ENCODE peak calls at places on chromosomes 12 and 14, in eight cellular contexts. One of them, this sample, is unnamed.

GRCh38 chr12:62739266-62739831 is 195.6 kb downstream of the PPM1H start:
- DNase-seq in ELR: no peak
- DNase-seq in Caki2: no peak
- DNase-seq in anterior cingulate cortex: no peak
- DNase-seq in omental fat pad: no peak
- DNase-seq in GM13977: no peak
- DNase-seq in PC-9: no peak
- DNase-seq in CD8-positive, alpha-beta memory T cell: no peak
- DNase-seq in this sample: no peak

GRCh38 chr12:13146539-13146938 is 43.1 kb upstream of the GSG1 start:
- DNase-seq in anterior cingulate cortex: no peak
- DNase-seq in GM13977: no peak
- DNase-seq in ELR: no peak
- DNase-seq in omental fat pad: no peak
- DNase-seq in Caki2: no peak
- DNase-seq in CD8-positive, alpha-beta memory T cell: no peak
- DNase-seq in PC-9: no peak
- DNase-seq in this sample: no peak

GRCh38 chr12:110256780-110257431 is 24.1 kb upstream of the ATP2A2 start:
- DNase-seq in omental fat pad: no peak
- DNase-seq in anterior cingulate cortex: no peak
- DNase-seq in PC-9: no peak
- DNase-seq in Caki2: no peak
- DNase-seq in ELR: no peak
- DNase-seq in GM13977: no peak
- DNase-seq in CD8-positive, alpha-beta memory T cell: no peak
- DNase-seq in this sample: peak; percentile 51

GRCh38 chr14:32694795-32695449 is 243.8 kb upstream of the NPAS3 start:
- DNase-seq in anterior cingulate cortex: no peak
- DNase-seq in omental fat pad: no peak
- DNase-seq in ELR: no peak
- DNase-seq in PC-9: no peak
- DNase-seq in CD8-positive, alpha-beta memory T cell: no peak
- DNase-seq in Caki2: no peak
- DNase-seq in GM13977: no peak
- DNase-seq in this sample: no peak

GRCh38 chr14:58280954-58281787 is 17.2 kb upstream of the ARID4A start:
- DNase-seq in PC-9: peak; percentile 53
- DNase-seq in Caki2: peak; percentile 94
- DNase-seq in omental fat pad: no peak
- DNase-seq in anterior cingulate cortex: no peak
- DNase-seq in CD8-positive, alpha-beta memory T cell: peak; percentile 52
- DNase-seq in ELR: peak; percentile 78
- DNase-seq in GM13977: peak; percentile 32
- DNase-seq in this sample: peak; percentile 39

GRCh38 chr14:104678901-104679705 is 10.3 kb upstream of the INF2 start:
- DNase-seq in GM13977: no peak
- DNase-seq in ELR: no peak
- DNase-seq in Caki2: peak; percentile 12
- DNase-seq in omental fat pad: no peak
- DNase-seq in anterior cingulate cortex: no peak
- DNase-seq in PC-9: no peak
- DNase-seq in CD8-positive, alpha-beta memory T cell: no peak
- DNase-seq in this sample: no peak

GRCh38 chr12:33988888-33989287 is 33.4 kb upstream of the ALG10 start:
- DNase-seq in Caki2: peak; percentile 36
- DNase-seq in ELR: peak; percentile 5
- DNase-seq in omental fat pad: no peak
- DNase-seq in GM13977: no peak
- DNase-seq in anterior cingulate cortex: no peak
- DNase-seq in PC-9: no peak
- DNase-seq in CD8-positive, alpha-beta memory T cell: no peak
- DNase-seq in this sample: peak; percentile 78

GRCh38 chr12:62632521-62632920 is 165.9 kb downstream of the MON2 start:
- DNase-seq in GM13977: peak; percentile 41
- DNase-seq in PC-9: peak; percentile 5
- DNase-seq in Caki2: no peak
- DNase-seq in anterior cingulate cortex: no peak
- DNase-seq in omental fat pad: no peak
- DNase-seq in ELR: peak; percentile 51
- DNase-seq in CD8-positive, alpha-beta memory T cell: peak; percentile 3
- DNase-seq in this sample: no peak

GRCh38 chr14:67733609-67734008 is 31.9 kb downstream of the RDH12 start:
- DNase-seq in omental fat pad: no peak
- DNase-seq in anterior cingulate cortex: no peak
- DNase-seq in PC-9: no peak
- DNase-seq in Caki2: no peak
- DNase-seq in ELR: no peak
- DNase-seq in GM13977: no peak
- DNase-seq in CD8-positive, alpha-beta memory T cell: no peak
- DNase-seq in this sample: no peak

GRCh38 chr12:94588271-94588785 is 62.0 kb downstream of the TMCC3 start:
- DNase-seq in ELR: no peak
- DNase-seq in GM13977: no peak
- DNase-seq in anterior cingulate cortex: no peak
- DNase-seq in omental fat pad: no peak
- DNase-seq in Caki2: no peak
- DNase-seq in CD8-positive, alpha-beta memory T cell: no peak
- DNase-seq in PC-9: no peak
- DNase-seq in this sample: peak; percentile 71

GRCh38 chr12:95994476-95994875 is 1.7 kb downstream of the HAL start:
- DNase-seq in PC-9: no peak
- DNase-seq in Caki2: no peak
- DNase-seq in ELR: no peak
- DNase-seq in anterior cingulate cortex: no peak
- DNase-seq in omental fat pad: no peak
- DNase-seq in CD8-positive, alpha-beta memory T cell: no peak
- DNase-seq in GM13977: no peak
- DNase-seq in this sample: no peak

GRCh38 chr12:83827193-83827592 is 1085.4 kb downstream of the SLC6A15 start:
- DNase-seq in anterior cingulate cortex: no peak
- DNase-seq in GM13977: no peak
- DNase-seq in omental fat pad: no peak
- DNase-seq in ELR: no peak
- DNase-seq in CD8-positive, alpha-beta memory T cell: no peak
- DNase-seq in PC-9: no peak
- DNase-seq in Caki2: no peak
- DNase-seq in this sample: no peak

GRCh38 chr14:80942158-80942738 is 710 bp upstream of the CEP128 start:
- DNase-seq in CD8-positive, alpha-beta memory T cell: no peak
- DNase-seq in omental fat pad: no peak
- DNase-seq in ELR: no peak
- DNase-seq in PC-9: no peak
- DNase-seq in GM13977: no peak
- DNase-seq in Caki2: no peak
- DNase-seq in anterior cingulate cortex: no peak
- DNase-seq in this sample: peak; percentile 79

GRCh38 chr12:32444895-32445294 is 45.5 kb downstream of the FGD4 start:
- DNase-seq in anterior cingulate cortex: no peak
- DNase-seq in ELR: peak; percentile 84
- DNase-seq in CD8-positive, alpha-beta memory T cell: no peak
- DNase-seq in omental fat pad: no peak
- DNase-seq in PC-9: peak; percentile 73
- DNase-seq in Caki2: peak; percentile 91
- DNase-seq in GM13977: no peak
- DNase-seq in this sample: peak; percentile 72

GRCh38 chr14:67059576-67059975 is 129.7 kb upstream of the GARIN2 start:
- DNase-seq in CD8-positive, alpha-beta memory T cell: no peak
- DNase-seq in omental fat pad: no peak
- DNase-seq in anterior cingulate cortex: no peak
- DNase-seq in Caki2: no peak
- DNase-seq in PC-9: no peak
- DNase-seq in ELR: no peak
- DNase-seq in GM13977: no peak
- DNase-seq in this sample: no peak

GRCh38 chr12:30603129-30603528 is 92.5 kb downstream of the IPO8 start:
- DNase-seq in omental fat pad: no peak
- DNase-seq in GM13977: no peak
- DNase-seq in ELR: no peak
- DNase-seq in PC-9: no peak
- DNase-seq in anterior cingulate cortex: no peak
- DNase-seq in Caki2: no peak
- DNase-seq in CD8-positive, alpha-beta memory T cell: no peak
- DNase-seq in this sample: no peak

GRCh38 chr14:96843137-96843536 is 46.0 kb downstream of the VRK1 start:
- DNase-seq in Caki2: no peak
- DNase-seq in omental fat pad: no peak
- DNase-seq in GM13977: no peak
- DNase-seq in CD8-positive, alpha-beta memory T cell: no peak
- DNase-seq in PC-9: no peak
- DNase-seq in ELR: no peak
- DNase-seq in anterior cingulate cortex: no peak
- DNase-seq in this sample: no peak

GRCh38 chr12:6355491-6356373 is 13.9 kb upstream of the TNFRSF1A start:
- DNase-seq in anterior cingulate cortex: no peak
- DNase-seq in PC-9: no peak
- DNase-seq in Caki2: no peak
- DNase-seq in omental fat pad: no peak
- DNase-seq in ELR: no peak
- DNase-seq in CD8-positive, alpha-beta memory T cell: no peak
- DNase-seq in GM13977: no peak
- DNase-seq in this sample: no peak

GRCh38 chr12:30151831-30152230 is 368.1 kb upstream of the TMTC1 start:
- DNase-seq in CD8-positive, alpha-beta memory T cell: no peak
- DNase-seq in GM13977: no peak
- DNase-seq in Caki2: no peak
- DNase-seq in PC-9: no peak
- DNase-seq in anterior cingulate cortex: no peak
- DNase-seq in omental fat pad: no peak
- DNase-seq in ELR: no peak
- DNase-seq in this sample: no peak

GRCh38 chr14:51394804-51395203 is 154.8 kb downstream of the TMX1 start:
- DNase-seq in PC-9: peak; percentile 42
- DNase-seq in CD8-positive, alpha-beta memory T cell: no peak
- DNase-seq in anterior cingulate cortex: no peak
- DNase-seq in Caki2: no peak
- DNase-seq in GM13977: no peak
- DNase-seq in ELR: peak; percentile 22
- DNase-seq in omental fat pad: no peak
- DNase-seq in this sample: peak; percentile 67

GRCh38 chr14:54447231-54447692 is 6.1 kb upstream of the CNIH1 start:
- DNase-seq in Caki2: no peak
- DNase-seq in GM13977: no peak
- DNase-seq in CD8-positive, alpha-beta memory T cell: no peak
- DNase-seq in PC-9: no peak
- DNase-seq in omental fat pad: no peak
- DNase-seq in anterior cingulate cortex: no peak
- DNase-seq in ELR: peak; percentile 51
- DNase-seq in this sample: peak; percentile 39

GRCh38 chr14:96909841-96910364 is 112.7 kb downstream of the VRK1 start:
- DNase-seq in Caki2: no peak
- DNase-seq in CD8-positive, alpha-beta memory T cell: no peak
- DNase-seq in GM13977: no peak
- DNase-seq in omental fat pad: no peak
- DNase-seq in anterior cingulate cortex: no peak
- DNase-seq in ELR: no peak
- DNase-seq in PC-9: no peak
- DNase-seq in this sample: no peak

GRCh38 chr12:118189761-118190181 is 53.8 kb downstream of the PEBP1 start:
- DNase-seq in PC-9: no peak
- DNase-seq in ELR: peak; percentile 50
- DNase-seq in Caki2: no peak
- DNase-seq in omental fat pad: no peak
- DNase-seq in CD8-positive, alpha-beta memory T cell: no peak
- DNase-seq in GM13977: no peak
- DNase-seq in anterior cingulate cortex: peak; percentile 27
- DNase-seq in this sample: no peak

GRCh38 chr14:22536853-22537338 is 52.1 kb downstream of the DAD1 start:
- DNase-seq in ELR: peak; percentile 99
- DNase-seq in Caki2: peak; percentile 71
- DNase-seq in omental fat pad: peak; percentile 67
- DNase-seq in anterior cingulate cortex: no peak
- DNase-seq in PC-9: peak; percentile 49
- DNase-seq in GM13977: peak; percentile 75
- DNase-seq in CD8-positive, alpha-beta memory T cell: peak; percentile 52
- DNase-seq in this sample: peak; percentile 79

GRCh38 chr14:77141592-77142288 is at the start of gene ZDHHC22:
- DNase-seq in ELR: no peak
- DNase-seq in PC-9: no peak
- DNase-seq in CD8-positive, alpha-beta memory T cell: no peak
- DNase-seq in Caki2: no peak
- DNase-seq in GM13977: peak; percentile 54
- DNase-seq in anterior cingulate cortex: no peak
- DNase-seq in omental fat pad: no peak
- DNase-seq in this sample: no peak

GRCh38 chr12:99983721-99984258 is 946 bp downstream of the ANKS1B start:
- DNase-seq in omental fat pad: no peak
- DNase-seq in ELR: no peak
- DNase-seq in GM13977: peak; percentile 22
- DNase-seq in anterior cingulate cortex: no peak
- DNase-seq in CD8-positive, alpha-beta memory T cell: no peak
- DNase-seq in PC-9: no peak
- DNase-seq in Caki2: peak; percentile 35
- DNase-seq in this sample: peak; percentile 61

This sample was measured in trophoblast cell.